ENCODE peak calls at places on chromosomes 7 and 10, in nine cellular contexts. O is fibroblast of mammary gland; H is T-helper 9 cell; U is activated CD4-positive, alpha-beta T cell treated with anti-CD3 and anti-CD28 coated beads, Interleukin-2, amount 50 U/mL, for 48 hours; D is T-helper 1 cell; B is GM12865; Q is ureter; J is left cardiac atrium; X is AG09319. L is an unnamed sample.

GRCh38 chr7:44273681-44274622 is 51.4 kb downstream of the CAMK2B start:
- DNase-seq in U (no peak), Q (no peak), H (no peak), O (no peak), X (no peak), D (no peak), B (no peak), J (peak; percentile 3), L (peak; percentile 42)

GRCh38 chr7:44065431-44066110 is at the start of gene PGAM2:
- DNase-seq in O (no peak), U (peak; percentile 34), D (no peak), X (no peak), Q (no peak), J (peak; percentile 85), H (no peak), B (no peak), L (peak; percentile 96)

GRCh38 chr10:95818663-95819062 is 62.7 kb downstream of the ENTPD1 start:
- DNase-seq in Q (no peak), H (no peak), D (no peak), U (no peak), J (no peak), B (no peak), O (peak; percentile 71), X (peak; percentile 57), L (no peak)

GRCh38 chr10:17181751-17182150 is 19.7 kb downstream of the TRDMT1 start:
- DNase-seq in D (no peak), B (no peak), X (no peak), Q (no peak), J (no peak), H (no peak), O (no peak), U (no peak), L (no peak)

GRCh38 chr10:43125274-43125845 is 12.9 kb upstream of the CSGALNACT2 start:
- DNase-seq in X (no peak), J (no peak), Q (peak; percentile 35), U (no peak), B (no peak), O (no peak), D (no peak), H (no peak), L (no peak)

GRCh38 chr10:118875087-118875486 is 120.3 kb upstream of the CACUL1 start:
- DNase-seq in U (no peak), O (no peak), H (no peak), X (no peak), J (no peak), D (no peak), B (no peak), Q (no peak), L (no peak)

GRCh38 chr7:155122831-155123230 is 52.7 kb downstream of the HTR5A start:
- DNase-seq in J (no peak), H (no peak), Q (no peak), X (no peak), O (no peak), D (no peak), B (peak; percentile 16), U (no peak), L (no peak)

GRCh38 chr10:17425584-17426262 is 28.7 kb downstream of the ST8SIA6 start:
- DNase-seq in B (no peak), Q (no peak), O (no peak), U (no peak), J (peak; percentile 67), H (peak; percentile 15), D (peak; percentile 23), X (no peak), L (no peak)

GRCh38 chr10:17993361-17993760 is 41.6 kb downstream of the SLC39A12 start:
- DNase-seq in D (no peak), U (no peak), X (no peak), Q (no peak), O (peak; percentile 98), J (no peak), H (no peak), B (no peak), L (no peak)

GRCh38 chr10:59830601-59831259 is 75.6 kb downstream of the CCDC6 start:
- DNase-seq in U (peak; percentile 11), X (no peak), J (peak; percentile 38), O (peak; percentile 70), H (no peak), Q (no peak), D (no peak), B (peak; percentile 27), L (no peak)

GRCh38 chr10:85792533-85792858 is 574.1 kb downstream of the GRID1 start:
- DNase-seq in U (no peak), H (no peak), B (no peak), D (no peak), X (no peak), J (no peak), O (no peak), Q (no peak), L (no peak)

GRCh38 chr10:44824607-44825006 is 86.5 kb upstream of the TMEM72 start:
- DNase-seq in B (no peak), O (no peak), D (no peak), J (no peak), U (no peak), X (no peak), H (no peak), Q (no peak), L (no peak)

GRCh38 chr10:100739516-100740368 is 5.6 kb upstream of the PAX2 start:
- DNase-seq in O (no peak), B (no peak), U (no peak), Q (no peak), D (no peak), H (no peak), X (no peak), J (no peak), L (no peak)

GRCh38 chr10:133537551-133538545 is 10.7 kb downstream of the CYP2E1 start:
- DNase-seq in O (no peak), X (no peak), Q (no peak), H (no peak), B (no peak), D (no peak), U (no peak), J (no peak), L (no peak)

GRCh38 chr7:108118959-108119358 is 11.2 kb downstream of the LAMB4 start:
- DNase-seq in O (no peak), U (no peak), H (no peak), J (no peak), D (no peak), Q (no peak), B (no peak), X (no peak), L (no peak)

GRCh38 chr7:25448301-25448700 is 220.0 kb upstream of the NPVF start:
- DNase-seq in X (no peak), Q (no peak), U (no peak), H (no peak), J (no peak), B (no peak), O (no peak), D (no peak), L (no peak)

GRCh38 chr7:51139796-51140195 is 176.8 kb downstream of the COBL start:
- DNase-seq in Q (peak; percentile 58), J (no peak), B (no peak), U (no peak), D (no peak), H (no peak), O (peak; percentile 28), X (no peak), L (no peak)

GRCh38 chr7:120052884-120053382 is 220.0 kb upstream of the KCND2 start:
- DNase-seq in H (no peak), U (no peak), X (peak; percentile 88), O (peak; percentile 99), D (no peak), J (peak; percentile 38), Q (peak; percentile 59), B (no peak), L (peak; percentile 76)

GRCh38 chr7:116955340-116955739 is 2.0 kb downstream of the ST7 start:
- DNase-seq in O (no peak), J (no peak), B (peak; percentile 44), X (no peak), H (no peak), Q (no peak), D (no peak), U (no peak), L (no peak)

GRCh38 chr10:83166344-83166743 is 973.0 kb upstream of the GHITM start:
- DNase-seq in O (no peak), Q (no peak), D (no peak), X (no peak), H (no peak), J (no peak), B (peak; percentile 36), U (no peak), L (no peak)

L was measured in psoas muscle.